ENCODE peak calls at places on chromosome 22, in six cellular contexts. B is body of pancreas, D is mammary epithelial cell, S is tibial nerve, O is lower lobe of right lung, H is HepG2. J is an unnamed sample.

GRCh38 chr22:19577422-19577966 is 53.3 kb upstream of the CLDN5 start:
- DNase-seq in O (no peak), H (no peak), D (no peak), B (no peak), S (no peak), J (no peak)

GRCh38 chr22:39252461-39253391 is 7.9 kb upstream of the PDGFB start:
- DNase-seq in S (no peak), H (no peak), O (no peak), B (no peak), D (no peak), J (no peak)

GRCh38 chr22:38110008-38110862 is at the start of gene BAIAP2L2:
- DNase-seq in B (no peak), H (peak; percentile 79), S (no peak), D (no peak), O (no peak), J (no peak)

GRCh38 chr22:11598492-11599440 is 3929.2 kb upstream of the OR11H1 start:
- DNase-seq in O (no peak), B (no peak), S (no peak), H (no peak), D (no peak), J (peak; percentile 74)

GRCh38 chr22:33035276-33035863 is 22.8 kb downstream of the SYN3 start:
- DNase-seq in D (no peak), H (no peak), S (no peak), O (no peak), B (no peak), J (no peak)

GRCh38 chr22:17743661-17744411 is 30.4 kb downstream of the BID start:
- DNase-seq in O (no peak), H (no peak), B (no peak), S (no peak), D (no peak), J (peak; percentile 68)

GRCh38 chr22:50530280-50530856 is 556 bp upstream of the TYMP start:
- DNase-seq in D (no peak), S (peak; percentile 55), B (peak; percentile 67), H (peak; percentile 74), O (peak; percentile 94), J (peak; percentile 97)

GRCh38 chr22:37416806-37417205 is 10.5 kb downstream of the ELFN2 start:
- DNase-seq in D (no peak), B (peak; percentile 45), H (no peak), O (no peak), S (no peak), J (no peak)

GRCh38 chr22:39459681-39460080 is 2.9 kb downstream of the MGAT3 start:
- DNase-seq in H (no peak), O (no peak), B (no peak), D (no peak), S (no peak), J (peak; percentile 50)

GRCh38 chr22:20964799-20965103 is 2.3 kb upstream of the AIFM3 start:
- DNase-seq in H (no peak), O (no peak), B (no peak), S (no peak), D (no peak), J (peak; percentile 71)

GRCh38 chr22:22060200-22061084 is 77.9 kb upstream of the TOP3B start:
- DNase-seq in D (peak; percentile 39), B (peak; percentile 52), S (peak; percentile 29), O (peak; percentile 79), H (peak; percentile 40), J (peak; percentile 95)

GRCh38 chr22:29266564-29267461 is 968 bp downstream of the RHBDD3 start:
- DNase-seq in H (no peak), S (no peak), B (peak; percentile 13), O (no peak), D (peak; percentile 1), J (peak; percentile 79)

GRCh38 chr22:46738961-46739870 is 1.2 kb upstream of the CERK start:
- DNase-seq in O (no peak), B (peak; percentile 44), D (no peak), S (no peak), H (peak; percentile 75), J (no peak)

DNA sequence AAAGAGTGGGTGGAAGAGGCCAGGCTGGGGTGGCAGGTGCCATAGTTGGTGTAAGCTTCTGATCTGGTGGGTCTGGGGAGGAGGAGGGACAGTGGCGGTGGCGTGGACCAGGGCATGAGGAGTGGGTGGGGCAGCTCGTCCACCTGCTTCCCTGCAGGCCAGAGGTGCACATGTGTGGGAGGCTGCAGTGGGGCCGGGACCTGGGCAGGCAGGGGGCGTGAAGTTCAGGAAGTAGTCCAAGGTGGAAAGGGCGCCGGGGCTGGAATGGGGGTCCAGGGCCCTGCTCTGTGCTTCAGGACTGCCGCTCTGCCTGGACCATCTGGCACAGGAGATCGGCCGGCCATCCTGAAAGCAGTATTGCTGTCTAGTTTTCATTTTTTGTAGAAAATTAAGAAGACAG is 15.9 kb downstream of the RIBC2 start:
- DNase-seq in D (no peak), H (no peak), B (no peak), O (peak; percentile 42), S (no peak), J (peak; percentile 51)
- H3K27ac ChIP-seq in D (no peak overlapping the region), H (no peak overlapping the region), B (no peak overlapping the region), O (no peak overlapping the region), S (no peak overlapping the region), J (no peak overlapping the region)

GRCh38 chr22:24142831-24143230 is 38.5 kb upstream of the SUSD2 start:
- DNase-seq in B (peak; percentile 41), S (no peak), D (no peak), O (no peak), H (no peak), J (no peak)
- H3K27ac ChIP-seq in B (no peak overlapping the region), S (no peak overlapping the region), D (no peak overlapping the region), O (peak overlapping the region; percentile 34), H (no peak overlapping the region), J (peak overlapping the region; percentile 85)

GRCh38 chr22:45554861-45555260 is 52.2 kb downstream of the FBLN1 start:
- DNase-seq in H (no peak), S (no peak), O (no peak), D (no peak), B (no peak), J (no peak)

GRCh38 chr22:45552017-45552411 is 49.3 kb downstream of the FBLN1 start:
- DNase-seq in O (no peak), S (no peak), B (no peak), H (no peak), D (no peak), J (no peak)

GRCh38 chr22:45553333-45554039 is 50.8 kb downstream of the FBLN1 start:
- DNase-seq in O (peak; percentile 73), S (peak; percentile 64), D (peak; percentile 80), B (peak; percentile 72), H (peak; percentile 73), J (no peak)

GRCh38 chr22:45552580-45553332 is 50.1 kb downstream of the FBLN1 start:
- DNase-seq in O (peak; percentile 82), B (peak; percentile 41), H (no peak), D (peak; percentile 87), S (peak; percentile 56), J (no peak)

DNA sequence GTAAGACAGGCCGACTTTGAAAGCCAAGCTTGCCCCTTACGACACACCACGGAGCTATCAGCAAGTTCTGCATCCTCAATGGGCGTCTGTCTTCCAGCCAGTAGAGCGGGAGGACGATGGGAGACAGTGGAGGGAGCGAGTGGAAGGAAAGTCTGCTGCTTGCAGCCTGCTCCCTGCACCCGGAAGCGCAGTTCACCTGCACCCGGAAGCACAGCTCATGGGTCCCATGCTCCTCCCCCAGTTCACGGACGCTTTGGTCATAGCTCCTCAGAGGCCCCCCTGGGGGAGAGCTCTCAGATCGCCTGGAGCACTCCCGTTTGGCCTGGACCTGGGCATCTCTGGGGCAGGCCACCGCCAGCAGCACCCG is 51.3 kb downstream of the FBLN1 start:
- DNase-seq in D (no peak), B (peak; percentile 27), O (no peak), S (no peak), H (no peak), J (no peak)
- H3K27ac ChIP-seq in D (no peak overlapping the region), B (peak overlapping the region; percentile 35), O (peak overlapping the region; percentile 73), S (no peak overlapping the region), H (no peak overlapping the region), J (peak overlapping the region; percentile 78)

DNA sequence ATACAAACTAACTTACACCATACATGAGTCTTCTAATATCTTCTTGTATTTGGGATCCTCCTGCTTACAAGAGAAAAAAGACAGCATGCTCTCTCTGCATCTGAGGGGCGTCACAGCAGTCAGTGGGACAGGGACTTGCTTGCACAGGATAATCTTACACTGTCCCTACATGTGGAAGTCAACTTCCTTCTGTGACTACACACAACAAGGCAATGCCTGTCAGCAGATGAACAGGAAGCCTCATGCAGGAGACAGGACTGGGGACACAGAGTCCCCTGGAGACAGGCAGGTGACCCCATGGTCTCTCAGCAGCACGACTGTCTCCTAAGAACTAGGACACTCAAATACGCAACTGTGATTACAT is 54.8 kb downstream of the PACSIN2 start:
- DNase-seq in H (peak; percentile 38), S (no peak), B (no peak), D (no peak), O (no peak), J (no peak)
- H3K27ac ChIP-seq in H (peak overlapping the region; percentile 75), S (no peak overlapping the region), B (peak overlapping the region; percentile 69), D (peak overlapping the region; percentile 72), O (peak overlapping the region; percentile 80), J (peak overlapping the region; percentile 63)

GRCh38 chr22:25663654-25664053 is 78.3 kb upstream of the MYO18B start:
- DNase-seq in H (peak; percentile 90), O (no peak), B (no peak), D (no peak), S (no peak), J (no peak)
- H3K27ac ChIP-seq in H (peak overlapping the region; percentile 63), O (no peak overlapping the region), B (peak overlapping the region; percentile 71), D (no peak overlapping the region), S (no peak overlapping the region), J (no peak overlapping the region)

GRCh38 chr22:40720538-40721256 is 41.4 kb downstream of the MCHR1 start:
- DNase-seq in H (no peak), B (no peak), O (no peak), S (no peak), D (no peak), J (no peak)
- H3K27ac ChIP-seq in H (no peak overlapping the region), B (peak overlapping the region; percentile 21), O (no peak overlapping the region), S (no peak overlapping the region), D (no peak overlapping the region), J (no peak overlapping the region)

DNA sequence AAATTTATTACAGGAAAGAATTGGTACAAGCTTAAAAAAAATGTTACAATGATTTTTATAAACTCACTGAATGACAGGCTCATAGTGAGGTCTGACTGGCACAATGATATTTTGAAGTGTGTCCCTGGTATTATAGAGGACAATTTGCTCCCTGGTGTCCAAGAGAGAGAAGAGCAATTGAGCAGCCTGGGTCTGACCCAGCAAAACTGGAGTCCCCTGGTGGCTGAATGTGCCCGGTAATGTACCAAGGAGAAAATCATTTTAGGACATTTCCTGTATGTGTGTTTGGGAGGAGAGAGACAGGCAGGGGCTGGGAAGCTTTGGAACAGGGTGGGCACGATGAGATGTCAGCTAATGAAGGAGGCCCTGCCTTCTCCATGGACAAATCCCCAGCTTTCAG is 125.3 kb downstream of the APOL5 start:
- DNase-seq in B (peak; percentile 55), D (peak; percentile 33), H (peak; percentile 61), O (no peak), S (no peak), J (no peak)
- H3K27ac ChIP-seq in B (peak overlapping the region; percentile 18), D (no peak overlapping the region), H (no peak overlapping the region), O (no peak overlapping the region), S (no peak overlapping the region), J (no peak overlapping the region)

J was measured in spleen.